ENCODE peak calls at places on chromosome 3, in ten cellular contexts. P, B, X, O, T, U, D, L, J and A are unnamed samples.

GRCh38 chr3:108296239-108296638 is at the start of gene HHLA2:
- DNase-seq in P (no peak), B (no peak), X (no peak), O (no peak), T (no peak), U (no peak), D (no peak), L (no peak), J (no peak), A (no peak)

GRCh38 chr3:134134240-134134639 is 104.5 kb upstream of the SLCO2A1 start:
- DNase-seq in P (no peak), B (no peak), X (peak), O (no peak), T (no peak), U (no peak), D (no peak), L (peak), J (no peak), A (no peak)

GRCh38 chr3:2937578-2937977 is 172.6 kb downstream of the IL5RA start:
- DNase-seq in P (no peak), B (no peak), X (no peak), O (no peak), T (no peak), U (no peak), D (no peak), L (no peak), J (no peak), A (no peak)

GRCh38 chr3:166005126-166005525 is 167.9 kb upstream of the BCHE start:
- DNase-seq in P (no peak), B (no peak), X (no peak), O (no peak), T (no peak), U (no peak), D (no peak), L (no peak), J (no peak), A (no peak)

GRCh38 chr3:4938583-4938982 is 40.7 kb upstream of the BHLHE40 start:
- DNase-seq in P (no peak), B (no peak), X (no peak), O (no peak), T (no peak), U (no peak), D (no peak), L (no peak), J (no peak), A (no peak)

GRCh38 chr3:77149382-77149781 is 109.5 kb downstream of the ROBO2 start:
- DNase-seq in P (no peak), B (no peak), X (no peak), O (no peak), T (no peak), U (no peak), D (no peak), L (no peak), J (no peak), A (no peak)

GRCh38 chr3:48826451-48826850 is 21.2 kb downstream of the PRKAR2A start:
- DNase-seq in P (peak), B (peak), X (no peak), O (no peak), T (no peak), U (peak), D (no peak), L (peak), J (no peak), A (no peak)

GRCh38 chr3:132615911-132616310 is 18.8 kb downstream of the ACKR4 start:
- DNase-seq in P (peak), B (no peak), X (no peak), O (no peak), T (no peak), U (no peak), D (no peak), L (peak), J (no peak), A (no peak)

GRCh38 chr3:125644036-125645025 is 49.0 kb upstream of the OSBPL11 start:
- DNase-seq in P (peak), B (peak), X (peak), O (no peak), T (no peak), U (peak), D (no peak), L (peak), J (no peak), A (no peak)

GRCh38 chr3:97889814-97890213 is 68.0 kb downstream of the CRYBG3 start:
- DNase-seq in P (no peak), B (no peak), X (no peak), O (no peak), T (peak), U (no peak), D (no peak), L (no peak), J (no peak), A (no peak)

GRCh38 chr3:195236076-195236798 is 34.7 kb downstream of the XXYLT1 start:
- DNase-seq in P (no peak), B (no peak), X (no peak), O (peak), T (no peak), U (no peak), D (no peak), L (no peak), J (no peak), A (peak)

GRCh38 chr3:150144309-150144708 is 173.6 kb upstream of the PFN2 start:
- DNase-seq in P (no peak), B (no peak), X (no peak), O (no peak), T (no peak), U (no peak), D (no peak), L (no peak), J (no peak), A (no peak)

GRCh38 chr3:187370051-187370450 is 1.9 kb downstream of the RTP4 start:
- DNase-seq in P (no peak), B (no peak), X (no peak), O (no peak), T (no peak), U (no peak), D (no peak), L (no peak), J (no peak), A (no peak)

GRCh38 chr3:17639257-17639656 is 103.2 kb downstream of the TBC1D5 start:
- DNase-seq in P (peak), B (no peak), X (no peak), O (no peak), T (no peak), U (peak), D (no peak), L (peak), J (no peak), A (no peak)

GRCh38 chr3:66693461-66693912 is 192.7 kb upstream of the LRIG1 start:
- DNase-seq in P (peak), B (no peak), X (no peak), O (no peak), T (no peak), U (peak), D (no peak), L (peak), J (no peak), A (no peak)

GRCh38 chr3:152222327-152222726 is 46.4 kb upstream of the MBNL1 start:
- DNase-seq in P (peak), B (no peak), X (no peak), O (no peak), T (no peak), U (peak), D (no peak), L (peak), J (no peak), A (no peak)

GRCh38 chr3:194671511-194671899 is 486 bp downstream of the LSG1 start:
- DNase-seq in P (no peak), B (no peak), X (peak), O (no peak), T (peak), U (peak), D (peak), L (peak), J (no peak), A (no peak)

GRCh38 chr3:54917172-54917571 is 10.7 kb downstream of the LRTM1 start:
- DNase-seq in P (peak), B (peak), X (no peak), O (no peak), T (no peak), U (peak), D (no peak), L (peak), J (no peak), A (no peak)

GRCh38 chr3:126666600-126667528 is 11.9 kb upstream of the TXNRD3 start:
- DNase-seq in P (no peak), B (no peak), X (no peak), O (no peak), T (no peak), U (no peak), D (no peak), L (no peak), J (no peak), A (peak)

GRCh38 chr3:6354653-6355052 is 506.3 kb upstream of the GRM7 start:
- DNase-seq in P (no peak), B (no peak), X (no peak), O (no peak), T (no peak), U (no peak), D (no peak), L (no peak), J (no peak), A (no peak)

GRCh38 chr3:21326704-21327103 is 424.3 kb downstream of the ZNF385D start:
- DNase-seq in P (peak), B (peak), X (peak), O (no peak), T (no peak), U (peak), D (no peak), L (peak), J (no peak), A (no peak)

GRCh38 chr3:115403791-115404190 is 219.5 kb upstream of the GAP43 start:
- DNase-seq in P (no peak), B (no peak), X (no peak), O (no peak), T (no peak), U (no peak), D (no peak), L (no peak), J (no peak), A (no peak)

GRCh38 chr3:59243476-59243875 is 193.7 kb upstream of the CFAP20DC start:
- DNase-seq in P (no peak), B (no peak), X (no peak), O (no peak), T (no peak), U (no peak), D (no peak), L (no peak), J (no peak), A (no peak)

GRCh38 chr3:178537123-178537754 is 1.0 kb downstream of the KCNMB2 start:
- DNase-seq in P (no peak), B (no peak), X (no peak), O (no peak), T (peak), U (no peak), D (no peak), L (no peak), J (no peak), A (no peak)

GRCh38 chr3:21049368-21050062 is 701.5 kb downstream of the ZNF385D start:
- DNase-seq in P (no peak), B (no peak), X (no peak), O (no peak), T (no peak), U (no peak), D (no peak), L (no peak), J (no peak), A (no peak)

GRCh38 chr3:10778492-10779292 is 37.3 kb upstream of the SLC6A11 start:
- DNase-seq in P (no peak), B (no peak), X (no peak), O (peak), T (no peak), U (no peak), D (no peak), L (no peak), J (no peak), A (peak)

GRCh38 chr3:125151437-125151806 is 61.1 kb downstream of the SLC12A8 start:
- DNase-seq in P (no peak), B (no peak), X (no peak), O (no peak), T (no peak), U (no peak), D (no peak), L (no peak), J (no peak), A (no peak)

GRCh38 chr3:53891500-53892334 is at the start of gene SELENOK:
- DNase-seq in P (peak), B (peak), X (peak), O (peak), T (peak), U (peak), D (peak), L (peak), J (peak), A (peak)

GRCh38 chr3:3629911-3630310 is 169.3 kb upstream of the LRRN1 start:
- DNase-seq in P (no peak), B (no peak), X (no peak), O (no peak), T (no peak), U (peak), D (no peak), L (no peak), J (no peak), A (no peak)

GRCh38 chr3:141362736-141363135 is 5.6 kb upstream of the ZBTB38 start:
- DNase-seq in P (no peak), B (no peak), X (no peak), O (no peak), T (no peak), U (no peak), D (no peak), L (no peak), J (no peak), A (no peak)
- TF ChIP-seq CTCF in P (no peak), B (no peak), X (no peak), O (no peak), T (no peak), U (no peak), D (no peak), L (no peak), J (no peak), A (no peak)

GRCh38 chr3:128274837-128275236 is 121.6 kb downstream of the EEFSEC start:
- DNase-seq in P (peak), B (no peak), X (no peak), O (peak), T (no peak), U (peak), D (no peak), L (peak), J (no peak), A (peak)
- TF ChIP-seq CTCF in P (no peak), B (no peak), X (no peak), O (no peak), T (no peak), U (peak), D (no peak), L (no peak), J (no peak), A (no peak)

GRCh38 chr3:179563298-179563934 is 690 bp downstream of the ACTL6A start:
- DNase-seq in P (peak), B (peak), X (peak), O (peak), T (peak), U (peak), D (peak), L (peak), J (peak), A (peak)
- TF ChIP-seq CTCF in P (peak), B (peak), X (peak), O (no peak), T (no peak), U (peak), D (peak), L (peak), J (peak), A (peak)

GRCh38 chr3:184604039-184604955 is 42.7 kb downstream of the EPHB3 start:
- DNase-seq in P (no peak), B (no peak), X (peak), O (no peak), T (peak), U (no peak), D (no peak), L (no peak), J (no peak), A (no peak)
- TF ChIP-seq CTCF in P (no peak), B (peak), X (peak), O (no peak), T (no peak), U (no peak), D (no peak), L (no peak), J (no peak), A (peak)

GRCh38 chr3:50885070-50885469 is 210.3 kb downstream of the DOCK3 start:
- DNase-seq in P (no peak), B (no peak), X (no peak), O (no peak), T (no peak), U (no peak), D (no peak), L (no peak), J (no peak), A (no peak)

GRCh38 chr3:50890688-50891344 is 216.1 kb downstream of the DOCK3 start:
- DNase-seq in P (no peak), B (no peak), X (no peak), O (no peak), T (peak), U (no peak), D (no peak), L (no peak), J (no peak), A (no peak)

DNA sequence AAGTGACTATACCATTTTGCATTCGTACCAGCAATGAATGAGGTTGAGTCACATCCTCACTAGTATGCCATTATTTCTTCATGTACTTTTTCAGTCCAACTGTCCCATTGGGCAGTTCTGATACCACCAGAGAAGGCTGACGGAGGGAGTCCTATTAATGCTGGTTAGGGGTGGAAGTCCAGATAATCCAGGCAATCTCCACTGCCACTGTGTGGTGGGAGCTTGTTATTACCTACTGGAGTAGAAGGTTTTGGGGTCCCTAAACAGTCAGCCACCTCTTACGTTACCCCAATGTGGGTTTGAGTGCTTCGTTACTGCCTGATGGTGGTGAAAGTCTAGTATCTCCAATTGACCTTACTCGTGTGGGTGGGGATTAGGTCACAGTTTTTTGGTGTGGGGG is 210.8 kb downstream of the DOCK3 start:
- DNase-seq in P (no peak), B (no peak), X (peak), O (no peak), T (peak), U (no peak), D (no peak), L (no peak), J (no peak), A (no peak)
- TF ChIP-seq CTCF in P (peak), B (no peak), X (peak), O (no peak), T (peak), U (peak), D (no peak), L (no peak), J (no peak), A (peak)